ENCODE peak calls at places on chromosomes 1 and 21, in ten cellular contexts. W, D, N, T, E, C, L, H, B and M are unnamed samples. For H3K27me3, the result is how much of the 10 kb centered on the place peaks cover.

GRCh38 chr21:22743085-22743484 is 1744.9 kb downstream of the NCAM2 start:
- DNase-seq in H (no peak), N (no peak), D (no peak), B (no peak), E (no peak), C (no peak), W (no peak), T (no peak), L (no peak), M (no peak)

GRCh38 chr1:224736619-224737352 is 120.7 kb downstream of the CNIH3 start:
- DNase-seq in D (no peak), N (peak), C (peak), E (no peak), W (no peak), B (peak), L (no peak), T (no peak), H (no peak), M (peak)

GRCh38 chr1:234962340-234962989 is 166.2 kb downstream of the TOMM20 start:
- DNase-seq in H (no peak), D (peak), E (peak), B (peak), C (peak), N (peak), W (peak), T (peak), L (no peak), M (peak)

GRCh38 chr1:43550598-43551246 is 20.0 kb downstream of the PTPRF start:
- DNase-seq in H (no peak), C (no peak), W (no peak), B (no peak), T (no peak), E (no peak), D (no peak), N (no peak), L (no peak), M (no peak)

GRCh38 chr1:4778056-4778455 is 123.6 kb downstream of the AJAP1 start:
- DNase-seq in C (peak), D (peak), B (no peak), W (no peak), E (no peak), L (no peak), H (no peak), T (no peak), N (no peak), M (no peak)

GRCh38 chr21:14058566-14058965 is 152.2 kb downstream of the LIPI start:
- DNase-seq in W (no peak), C (no peak), T (no peak), B (no peak), H (no peak), E (no peak), N (no peak), L (no peak), D (no peak), M (no peak)

GRCh38 chr21:39164523-39164922 is 18.7 kb downstream of the PSMG1 start:
- DNase-seq in W (no peak), D (no peak), T (no peak), H (no peak), L (no peak), N (no peak), E (no peak), C (no peak), B (no peak), M (no peak)

GRCh38 chr1:1883092-1883858 is 7.6 kb downstream of the GNB1 start:
- DNase-seq in B (no peak), L (no peak), H (no peak), E (peak), T (no peak), C (no peak), W (no peak), N (no peak), D (no peak), M (no peak)

GRCh38 chr1:153546796-153547559 is 1.4 kb upstream of the S100A4 start:
- DNase-seq in N (no peak), D (no peak), W (no peak), H (no peak), T (peak), L (no peak), B (no peak), C (no peak), E (peak), M (peak)

GRCh38 chr1:111621050-111621449 is 1.5 kb downstream of the RAP1A start:
- DNase-seq in D (no peak), B (peak), L (no peak), T (no peak), H (no peak), W (no peak), C (peak), N (no peak), E (no peak), M (no peak)

GRCh38 chr21:20649231-20649630 is 349.0 kb upstream of the NCAM2 start:
- DNase-seq in T (no peak), W (no peak), C (no peak), N (no peak), E (no peak), H (no peak), D (peak), B (no peak), L (no peak), M (no peak)

GRCh38 chr1:233473549-233474204 is 140.2 kb upstream of the KCNK1 start:
- DNase-seq in N (no peak), E (no peak), W (no peak), C (no peak), L (no peak), H (no peak), T (no peak), D (no peak), B (no peak), M (no peak)

DNA sequence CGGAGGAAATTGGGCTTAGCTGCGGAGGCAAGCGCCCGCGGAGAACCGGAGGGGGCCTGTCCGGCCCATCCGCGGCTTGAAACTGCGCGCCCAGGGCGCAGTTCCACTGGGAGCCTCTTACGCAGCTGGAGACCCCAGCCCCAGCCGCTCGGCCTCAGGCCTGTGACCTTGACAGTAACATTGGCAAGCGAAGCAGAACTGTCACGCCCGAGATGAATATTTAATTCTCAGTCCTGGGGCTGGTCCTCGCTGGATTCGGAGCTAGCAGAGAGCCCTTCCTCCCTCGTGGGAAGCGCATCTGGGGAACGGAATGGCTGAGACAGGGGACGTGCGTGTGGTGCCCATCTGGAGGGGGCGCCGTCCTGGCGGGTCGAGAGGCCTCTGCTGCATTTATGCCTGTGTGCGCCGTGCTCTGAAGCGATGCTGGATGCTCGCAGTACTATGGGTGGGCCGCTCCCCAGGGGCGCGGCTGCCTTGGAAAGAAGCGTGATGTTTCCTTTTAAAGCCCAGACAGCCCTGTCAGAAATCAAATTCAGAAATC is 951 bp downstream of the SLC6A17 start:
- DNase-seq in T (no peak), D (no peak), B (no peak), H (no peak), N (no peak), W (no peak), E (no peak), L (no peak), C (no peak), M (peak)
- H3K27me3 ChIP-seq in T (under half), D (under half), B (under half), H (half or more), N (under half), W (under half), E (under half), L (under half), C (half or more), M (half or more)

DNA sequence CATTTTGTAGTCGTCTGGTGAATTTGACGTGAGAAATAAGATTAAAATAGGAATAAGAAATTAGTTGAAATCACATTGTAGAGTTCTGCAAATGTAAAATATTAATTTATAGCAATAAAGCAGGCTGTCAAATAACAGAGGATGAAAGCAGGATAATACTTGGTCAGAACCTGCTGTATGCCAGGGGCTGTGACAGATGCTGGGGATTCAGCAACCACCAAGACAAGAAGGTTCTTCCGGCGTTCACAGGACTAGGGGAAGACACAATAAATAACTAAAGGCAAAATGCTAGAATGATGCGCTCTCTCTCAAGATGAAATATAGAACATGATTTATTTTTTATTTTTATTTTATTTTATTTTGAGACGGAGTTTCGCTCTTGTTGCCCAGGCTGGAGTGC is 6.8 kb upstream of the PARK7 start:
- DNase-seq in L (no peak), E (no peak), H (no peak), B (no peak), N (no peak), C (no peak), T (no peak), W (no peak), D (no peak), M (no peak)
- H3K27ac ChIP-seq in L (peak), E (no peak), H (no peak), B (no peak), N (peak), C (no peak), T (peak), W (peak), D (no peak), M (peak)

DNA sequence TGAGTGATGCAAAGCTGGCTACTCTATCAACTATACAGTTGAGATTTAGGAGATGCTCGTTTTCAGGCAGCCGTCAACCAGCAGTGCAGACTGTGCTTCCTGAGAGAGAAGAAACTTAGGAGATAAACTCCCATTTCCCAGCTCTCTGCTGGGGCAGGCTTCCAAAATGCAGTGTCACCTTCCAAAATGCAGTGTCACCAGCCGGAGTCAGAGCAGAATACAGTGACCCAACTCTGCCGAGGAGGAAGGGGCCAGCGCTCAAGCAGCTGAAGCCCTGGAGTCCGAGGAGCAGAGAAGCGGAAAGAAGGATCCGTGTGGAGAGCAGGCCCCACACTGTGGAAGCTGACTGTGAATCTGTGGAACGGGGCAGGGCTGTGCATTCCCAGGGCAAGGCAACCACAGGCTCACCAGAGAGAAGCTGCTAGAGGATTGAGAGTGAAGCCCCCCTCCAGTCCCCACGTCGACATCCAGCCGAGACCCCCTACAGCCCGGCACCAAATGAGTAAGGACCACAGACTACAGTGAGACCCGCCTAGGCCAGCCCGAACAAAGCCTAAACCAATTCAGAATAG is 703 bp upstream of the KRTAP12-1 start:
- DNase-seq in C (no peak), T (no peak), L (peak), E (no peak), D (no peak), B (no peak), N (peak), H (no peak), W (no peak), M (no peak)
- H3K27me3 ChIP-seq in C (under half), T (under half), L (under half), E (under half), D (under half), B (under half), N (under half), H (under half), W (under half), M (under half)

GRCh38 chr21:29318354-29318753 is 19.6 kb downstream of the BACH1 start:
- DNase-seq in E (no peak), N (no peak), L (no peak), W (no peak), B (peak), T (no peak), C (peak), D (no peak), H (no peak), M (no peak)
- H3K27ac ChIP-seq in E (no peak), N (no peak), L (no peak), W (no peak), B (no peak), T (no peak), C (no peak), D (no peak), H (no peak), M (no peak)

GRCh38 chr1:8082945-8083344 is 56.8 kb upstream of the ERRFI1 start:
- DNase-seq in T (no peak), B (peak), N (no peak), C (peak), W (no peak), H (no peak), E (no peak), L (no peak), D (peak), M (no peak)
- H3K27me3 ChIP-seq in T (under half), B (under half), N (under half), C (under half), W (under half), H (under half), E (under half), L (under half), D (under half), M (under half)